ENCODE peak calls at places on chromosomes 4 and X, in four cellular contexts. Q is HepG2, C is K562, D is GM12878. J is an unnamed sample.

GRCh38 chrX:9127991-9128390 is 94.1 kb upstream of the FAM9B start:
- DNase-seq in Q (no peak), C (no peak), D (no peak), J (no peak)

GRCh38 chrX:31287861-31288260 is 216.0 kb upstream of the FTHL17 start:
- DNase-seq in Q (no peak), C (no peak), D (no peak), J (no peak)

GRCh38 chr4:77697860-77698599 is 92.4 kb downstream of the CXCL13 start:
- DNase-seq in Q (peak; percentile 34), C (no peak), D (no peak), J (peak; percentile 25)

GRCh38 chr4:160319221-160319867 is 1216.5 kb downstream of the RAPGEF2 start:
- DNase-seq in Q (no peak), C (no peak), D (no peak), J (peak; percentile 18)

GRCh38 chr4:168076989-168077725 is 15.2 kb upstream of the ANXA10 start:
- DNase-seq in Q (peak; percentile 44), C (peak; percentile 38), D (peak; percentile 16), J (peak; percentile 55)

GRCh38 chrX:129631850-129632249 is 22.9 kb downstream of the APLN start:
- DNase-seq in Q (no peak), C (no peak), D (no peak), J (no peak)

GRCh38 chr4:77155631-77156345 is 1.2 kb upstream of the CCNG2 start:
- DNase-seq in Q (no peak), C (no peak), D (no peak), J (no peak)

GRCh38 chrX:112820364-112821308 is 20.0 kb downstream of the AMOT start:
- DNase-seq in Q (no peak), C (no peak), D (no peak), J (no peak)

GRCh38 chrX:320126-320783 is 1.7 kb upstream of the GTPBP6 start:
- DNase-seq in Q (no peak), C (no peak), D (no peak), J (no peak)

GRCh38 chr4:133000012-133000411 is 149.1 kb upstream of the PCDH10 start:
- DNase-seq in Q (no peak), C (no peak), D (no peak), J (no peak)

GRCh38 chr4:183747931-183748664 is 89.0 kb downstream of the TRAPPC11 start:
- DNase-seq in Q (no peak), C (no peak), D (no peak), J (no peak)

GRCh38 chr4:183635333-183635732 is 23.7 kb downstream of the RWDD4 start:
- DNase-seq in Q (no peak), C (no peak), D (no peak), J (no peak)

GRCh38 chr4:174080361-174080760 is 203.1 kb downstream of the FBXO8 start:
- DNase-seq in Q (no peak), C (no peak), D (no peak), J (no peak)

DNA sequence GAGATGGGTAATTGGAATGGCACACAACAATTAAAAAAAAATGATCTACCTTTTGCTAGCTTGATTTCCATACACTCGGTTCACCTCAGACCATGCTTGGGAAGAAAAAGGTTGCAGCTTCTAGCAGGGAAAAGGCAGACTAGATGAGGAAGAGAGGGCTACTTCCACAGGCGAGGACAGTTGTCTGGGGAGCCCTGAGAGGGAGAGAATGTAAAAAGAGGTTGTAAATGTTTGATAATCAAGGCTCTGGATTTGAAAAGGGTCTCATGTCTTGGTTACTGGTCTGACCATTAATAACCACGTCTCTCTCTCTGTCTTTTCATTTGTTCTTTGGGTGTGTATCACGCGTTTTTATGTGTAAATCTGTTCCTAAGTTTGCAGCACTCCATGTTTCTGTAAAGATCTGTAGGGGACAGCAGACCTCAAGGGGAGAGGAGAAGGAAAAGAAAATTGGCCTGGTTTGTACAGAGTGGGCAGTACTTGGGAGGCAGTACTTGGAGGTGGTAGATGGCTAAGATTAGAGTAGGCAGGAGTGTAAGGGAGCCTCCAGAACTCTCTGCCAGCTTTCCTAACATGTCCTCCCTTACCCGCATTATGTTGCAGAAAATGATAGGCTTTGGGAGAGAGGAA is 750 bp downstream of the ARMCX5 start:
- DNase-seq in Q (no peak), C (no peak), D (no peak), J (no peak)
- TF ChIP-seq FOXK2 in Q (no peak), C (no peak), D (no peak), J (no peak)

GRCh38 chr4:24181005-24181404 is 291.2 kb upstream of the PPARGC1A start:
- DNase-seq in Q (no peak), C (no peak), D (no peak), J (no peak)
- TF ChIP-seq SP1 in Q (no peak), C (no peak), D (no peak), J (no peak)

GRCh38 chrX:120499301-120500097 is 30.4 kb upstream of the LAMP2 start:
- DNase-seq in Q (no peak), C (no peak), D (no peak), J (no peak)

DNA sequence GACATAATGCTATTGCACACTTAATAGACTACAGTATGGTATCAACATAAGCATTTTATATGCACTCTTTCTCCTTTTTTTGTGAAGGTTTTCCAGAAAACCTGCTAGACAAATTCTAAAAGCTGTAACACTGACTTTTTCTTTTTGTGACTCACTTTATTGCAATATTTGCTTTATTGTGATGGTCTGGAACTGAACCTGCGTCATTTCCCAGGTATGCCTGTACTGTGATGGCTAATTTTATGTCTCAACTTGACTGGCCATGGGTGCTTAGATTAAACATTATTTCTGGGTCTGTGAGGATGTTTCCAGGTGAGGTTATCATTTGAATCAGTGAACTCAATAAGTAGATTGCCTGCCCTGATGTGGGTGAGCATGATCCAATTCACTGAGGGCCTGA is 35.5 kb upstream of the LAMP2 start:
- DNase-seq in Q (no peak), C (no peak), D (no peak), J (no peak)
- TF ChIP-seq FOXK2 in Q (no peak), C (no peak), D (no peak), J (no peak)

GRCh38 chr4:25922812-25923369 is 8.9 kb downstream of the SMIM20 start:
- DNase-seq in Q (no peak), C (no peak), D (no peak), J (no peak)
- TF ChIP-seq SP1 in Q (no peak), C (no peak), D (no peak), J (no peak)

GRCh38 chr4:176377705-176378302 is 58.0 kb downstream of the SPCS3 start:
- DNase-seq in Q (no peak), C (no peak), D (no peak), J (peak; percentile 10)
- TF ChIP-seq FOXK2 in Q (no peak), C (no peak), D (no peak), J (no peak)

GRCh38 chr4:23058113-23058512 is 365.4 kb downstream of the GBA3 start:
- DNase-seq in Q (no peak), C (no peak), D (no peak), J (no peak)
- TF ChIP-seq SP1 in Q (no peak), C (no peak), D (no peak), J (no peak)

GRCh38 chr4:184792950-184793555 is 32.7 kb downstream of the ACSL1 start:
- DNase-seq in Q (peak; percentile 9), C (no peak), D (no peak), J (no peak)
- TF ChIP-seq FOXK2 in Q (no peak), C (no peak), D (no peak), J (no peak)

GRCh38 chr4:158523990-158524545 is 2.4 kb downstream of the RXFP1 start:
- DNase-seq in Q (no peak), C (no peak), D (no peak), J (no peak)

GRCh38 chr4:158513246-158513645 is 8.4 kb upstream of the RXFP1 start:
- DNase-seq in Q (no peak), C (no peak), D (no peak), J (no peak)

GRCh38 chr4:158521490-158522111 is at the start of gene RXFP1:
- DNase-seq in Q (no peak), C (no peak), D (no peak), J (no peak)

GRCh38 chr4:158519226-158519625 is 2.5 kb upstream of the RXFP1 start:
- DNase-seq in Q (no peak), C (no peak), D (no peak), J (no peak)
- TF ChIP-seq SP1 in Q (no peak), C (no peak), D (no peak), J (no peak)